ENCODE peak calls at places on chromosome 9, in seven cellular contexts. One of them, this sample, is unnamed.

GRCh38 chr9:133023117-133023890 is 7.5 kb upstream of the GTF3C5 start:
- DNase-seq in NCI-H82: peak
- DNase-seq in H54: no peak
- DNase-seq in amniotic epithelial cell: no peak
- DNase-seq in uterus: no peak
- DNase-seq in cardiac fibroblast: no peak
- DNase-seq in adrenal gland: no peak
- DNase-seq in this sample: no peak

GRCh38 chr9:91902465-91903125 is 47.4 kb downstream of the ROR2 start:
- DNase-seq in NCI-H82: no peak
- DNase-seq in H54: no peak
- DNase-seq in amniotic epithelial cell: no peak
- DNase-seq in uterus: peak
- DNase-seq in cardiac fibroblast: no peak
- DNase-seq in adrenal gland: no peak
- DNase-seq in this sample: no peak

GRCh38 chr9:97632406-97632991 is 669 bp downstream of the TSTD2 start:
- DNase-seq in NCI-H82: peak
- DNase-seq in H54: no peak
- DNase-seq in amniotic epithelial cell: peak
- DNase-seq in uterus: peak
- DNase-seq in cardiac fibroblast: peak
- DNase-seq in adrenal gland: peak
- DNase-seq in this sample: peak

GRCh38 chr9:136058152-136058483 is 37.0 kb downstream of the NACC2 start:
- DNase-seq in NCI-H82: no peak
- DNase-seq in H54: no peak
- DNase-seq in amniotic epithelial cell: no peak
- DNase-seq in uterus: no peak
- DNase-seq in cardiac fibroblast: no peak
- DNase-seq in adrenal gland: no peak
- DNase-seq in this sample: no peak

GRCh38 chr9:27489087-27489876 is 34.8 kb upstream of the IFNK start:
- DNase-seq in NCI-H82: peak
- DNase-seq in H54: no peak
- DNase-seq in amniotic epithelial cell: no peak
- DNase-seq in uterus: no peak
- DNase-seq in cardiac fibroblast: no peak
- DNase-seq in adrenal gland: no peak
- DNase-seq in this sample: no peak

GRCh38 chr9:115202960-115203751 is 85.2 kb upstream of the TNC start:
- DNase-seq in NCI-H82: no peak
- DNase-seq in H54: no peak
- DNase-seq in amniotic epithelial cell: no peak
- DNase-seq in uterus: peak
- DNase-seq in cardiac fibroblast: no peak
- DNase-seq in adrenal gland: no peak
- DNase-seq in this sample: peak

GRCh38 chr9:76456202-76456926 is 2.6 kb upstream of the GCNT1 start:
- DNase-seq in NCI-H82: peak
- DNase-seq in H54: peak
- DNase-seq in amniotic epithelial cell: peak
- DNase-seq in uterus: no peak
- DNase-seq in cardiac fibroblast: peak
- DNase-seq in adrenal gland: no peak
- DNase-seq in this sample: no peak

GRCh38 chr9:33349743-33350142 is 52.6 kb downstream of the AQP7 start:
- DNase-seq in NCI-H82: no peak
- DNase-seq in H54: no peak
- DNase-seq in amniotic epithelial cell: peak
- DNase-seq in uterus: no peak
- DNase-seq in cardiac fibroblast: peak
- DNase-seq in adrenal gland: no peak
- DNase-seq in this sample: no peak

GRCh38 chr9:35548571-35548970 is 56.5 kb upstream of the TESK1 start:
- DNase-seq in NCI-H82: no peak
- DNase-seq in H54: no peak
- DNase-seq in amniotic epithelial cell: peak
- DNase-seq in uterus: no peak
- DNase-seq in cardiac fibroblast: no peak
- DNase-seq in adrenal gland: no peak
- DNase-seq in this sample: no peak

GRCh38 chr9:112170968-112171367 is 4.1 kb downstream of the SUSD1 start:
- DNase-seq in NCI-H82: no peak
- DNase-seq in H54: no peak
- DNase-seq in amniotic epithelial cell: no peak
- DNase-seq in uterus: no peak
- DNase-seq in cardiac fibroblast: no peak
- DNase-seq in adrenal gland: no peak
- DNase-seq in this sample: no peak

GRCh38 chr9:129632460-129632859 is 6.5 kb downstream of the NTMT1 start:
- DNase-seq in NCI-H82: no peak
- DNase-seq in H54: no peak
- DNase-seq in amniotic epithelial cell: no peak
- DNase-seq in uterus: no peak
- DNase-seq in cardiac fibroblast: no peak
- DNase-seq in adrenal gland: no peak
- DNase-seq in this sample: no peak

GRCh38 chr9:99720455-99721050 is 101.1 kb upstream of the NR4A3 start:
- DNase-seq in NCI-H82: no peak
- DNase-seq in H54: no peak
- DNase-seq in amniotic epithelial cell: peak
- DNase-seq in uterus: no peak
- DNase-seq in cardiac fibroblast: peak
- DNase-seq in adrenal gland: no peak
- DNase-seq in this sample: no peak

GRCh38 chr9:126499005-126499910 is 114.5 kb upstream of the LMX1B start:
- DNase-seq in NCI-H82: peak
- DNase-seq in H54: peak
- DNase-seq in amniotic epithelial cell: peak
- DNase-seq in uterus: peak
- DNase-seq in cardiac fibroblast: peak
- DNase-seq in adrenal gland: peak
- DNase-seq in this sample: peak

GRCh38 chr9:108775901-108776306 is 79.9 kb downstream of the ACTL7B start:
- DNase-seq in NCI-H82: no peak
- DNase-seq in H54: no peak
- DNase-seq in amniotic epithelial cell: no peak
- DNase-seq in uterus: no peak
- DNase-seq in cardiac fibroblast: peak
- DNase-seq in adrenal gland: no peak
- DNase-seq in this sample: peak